ENCODE peak calls at places on chromosomes 1 and 21, in four cellular contexts. R is OCI-LY7, G is SK-N-SH, F is neural progenitor cell. J is an unnamed sample.

GRCh38 chr1:218350909-218351616 is 5.9 kb downstream of the TGFB2 start:
- DNase-seq in R (no peak), G (no peak), F (no peak), J (no peak)

GRCh38 chr1:222240536-222241181 is 307.2 kb downstream of the HHIPL2 start:
- DNase-seq in R (no peak), G (no peak), F (no peak), J (no peak)

GRCh38 chr21:23152130-23152529 is 2153.9 kb downstream of the NCAM2 start:
- DNase-seq in R (no peak), G (peak; percentile 2), F (no peak), J (no peak)

GRCh38 chr1:169484683-169485426 is 889 bp downstream of the SLC19A2 start:
- DNase-seq in R (peak; percentile 50), G (peak; percentile 44), F (peak; percentile 56), J (peak; percentile 60)

GRCh38 chr21:43851593-43851992 is 13.4 kb upstream of the AGPAT3 start:
- DNase-seq in R (no peak), G (no peak), F (no peak), J (no peak)

GRCh38 chr1:185108324-185108723 is 48.4 kb downstream of the TRMT1L start:
- DNase-seq in R (peak; percentile 4), G (no peak), F (no peak), J (no peak)

GRCh38 chr1:227906550-227906991 is 41.2 kb downstream of the WNT9A start:
- DNase-seq in R (no peak), G (no peak), F (no peak), J (no peak)

GRCh38 chr1:183279835-183280234 is 93.8 kb downstream of the LAMC2 start:
- DNase-seq in R (no peak), G (no peak), F (no peak), J (no peak)

GRCh38 chr1:244437108-244437507 is 14.6 kb downstream of the ADSS2 start:
- DNase-seq in R (no peak), G (no peak), F (no peak), J (no peak)

GRCh38 chr1:149846042-149846441 is 53.3 kb upstream of the BOLA1 start:
- DNase-seq in R (peak; percentile 49), G (no peak), F (peak; percentile 0), J (peak; percentile 7)

GRCh38 chr1:38113080-38113743 is 66.6 kb upstream of the POU3F1 start:
- DNase-seq in R (no peak), G (no peak), F (no peak), J (no peak)

GRCh38 chr1:171663854-171664550 is 11.5 kb upstream of the MYOC start:
- DNase-seq in R (no peak), G (no peak), F (no peak), J (no peak)

GRCh38 chr21:28704746-28705145 is 287.9 kb downstream of the LTN1 start:
- DNase-seq in R (no peak), G (no peak), F (no peak), J (no peak)

GRCh38 chr1:178506177-178506576 is 6.7 kb upstream of the TEX35 start:
- DNase-seq in R (no peak), G (no peak), F (no peak), J (no peak)

GRCh38 chr21:44074315-44074958 is 32.8 kb upstream of the PWP2 start:
- DNase-seq in R (no peak), G (no peak), F (no peak), J (no peak)

GRCh38 chr1:21099034-21099868 is 77.4 kb downstream of the EIF4G3 start:
- DNase-seq in R (no peak), G (no peak), F (no peak), J (no peak)

GRCh38 chr1:116556289-116557006 is 14.4 kb downstream of the CD58 start:
- DNase-seq in R (no peak), G (no peak), F (no peak), J (peak; percentile 30)

GRCh38 chr21:45575993-45576837 is 34.0 kb upstream of the SLC19A1 start:
- DNase-seq in R (no peak), G (peak; percentile 30), F (no peak), J (no peak)

GRCh38 chr1:7447093-7447492 is 324.0 kb upstream of the VAMP3 start:
- DNase-seq in R (no peak), G (no peak), F (no peak), J (no peak)

GRCh38 chr1:224065455-224065854 is 48.5 kb upstream of the FBXO28 start:
- DNase-seq in R (peak; percentile 7), G (no peak), F (no peak), J (peak; percentile 64)

GRCh38 chr1:24984800-24985552 is 54.9 kb upstream of the RUNX3 start:
- DNase-seq in R (no peak), G (no peak), F (no peak), J (no peak)

GRCh38 chr1:239997160-239997514 is 94.5 kb upstream of the FMN2 start:
- DNase-seq in R (no peak), G (no peak), F (no peak), J (peak; percentile 4)

GRCh38 chr1:162854245-162854860 is 6.6 kb downstream of the CCDC190 start:
- DNase-seq in R (peak; percentile 69), G (peak; percentile 66), F (peak; percentile 65), J (peak; percentile 85)

GRCh38 chr1:150268342-150268705 is 492 bp downstream of the APH1A start:
- DNase-seq in R (peak; percentile 50), G (peak; percentile 43), F (peak; percentile 40), J (peak; percentile 82)

GRCh38 chr1:68111804-68112436 is 61.5 kb upstream of the DIRAS3 start:
- DNase-seq in R (no peak), G (peak; percentile 44), F (peak; percentile 78), J (peak; percentile 27)
- TF ChIP-seq EZH2phosphoT487 in R (no peak), G (no peak), F (no peak), J (no peak)

DNA sequence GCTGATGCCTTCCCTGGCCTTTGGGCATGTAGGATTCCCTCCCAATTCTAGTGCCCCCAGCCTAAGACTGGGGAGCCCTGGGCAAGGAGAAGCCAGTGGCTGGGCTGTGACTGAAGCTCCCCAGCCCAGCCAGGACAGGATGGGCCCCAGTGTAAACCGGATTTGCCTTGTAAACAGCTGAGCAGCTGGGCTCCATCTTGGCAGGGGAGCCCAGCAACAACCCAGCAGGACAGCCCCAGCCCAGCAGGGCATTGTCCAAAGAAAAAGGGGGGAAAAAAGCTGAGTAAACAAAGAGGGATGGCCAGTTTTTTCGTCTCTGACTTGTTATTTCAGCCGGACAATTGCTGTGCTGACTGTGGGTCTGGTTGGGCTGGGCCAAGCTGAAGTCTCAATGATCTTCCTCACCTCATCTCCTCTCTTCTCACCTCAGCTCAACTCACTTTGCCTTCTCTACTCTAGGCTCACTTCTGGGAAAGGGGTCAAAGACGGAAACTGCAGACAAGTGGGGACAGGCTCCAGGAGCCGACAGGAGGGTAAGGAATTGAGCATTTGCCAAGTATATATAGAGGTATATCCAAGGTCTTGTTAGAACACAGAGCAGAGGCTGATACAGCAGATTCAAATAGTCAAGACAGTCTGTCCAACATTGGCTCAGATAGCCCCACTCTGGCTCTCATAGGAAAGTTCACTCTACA is 97.7 kb downstream of the TMEM53 start:
- DNase-seq in R (no peak), G (no peak), F (peak; percentile 61), J (no peak)
- TF ChIP-seq EZH2phosphoT487 in R (no peak), G (no peak), F (no peak), J (no peak)

DNA sequence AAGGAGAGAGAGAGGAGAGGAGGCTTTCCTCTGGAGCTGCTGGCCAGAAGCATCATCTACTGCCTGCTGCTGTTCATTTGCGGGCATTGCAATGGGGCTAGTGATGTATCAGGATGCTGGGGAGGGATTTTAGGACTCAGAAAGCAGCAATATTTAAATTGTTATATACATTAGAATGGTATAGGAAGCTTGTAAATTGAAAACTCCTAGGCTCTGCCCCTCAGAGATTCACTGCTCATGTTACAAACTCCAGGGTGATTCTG is 141.9 kb downstream of the ZNF648 start:
- DNase-seq in R (no peak), G (no peak), F (peak; percentile 8), J (no peak)
- TF ChIP-seq EZH2phosphoT487 in R (no peak), G (no peak), F (no peak), J (no peak)

DNA sequence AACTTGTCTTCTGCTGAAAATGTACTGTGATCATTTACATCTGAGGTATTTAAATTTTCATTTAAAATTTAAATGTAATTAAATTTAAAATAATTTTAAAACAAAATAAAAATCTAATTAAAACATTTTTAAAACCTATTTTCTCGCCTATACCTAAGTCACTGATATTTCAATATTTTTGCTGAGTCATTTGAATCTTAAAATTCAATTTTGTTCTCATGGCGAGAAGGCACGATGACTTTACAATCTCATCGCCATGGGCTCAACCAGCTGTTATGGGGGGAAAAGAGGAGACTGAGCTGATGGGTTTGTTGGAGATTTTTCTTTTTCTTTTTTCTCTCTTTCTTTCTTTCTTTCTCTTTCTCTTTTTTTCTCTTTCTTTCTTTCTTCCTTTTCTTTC is 89.3 kb downstream of the PRDM16 start:
- DNase-seq in R (no peak), G (no peak), F (no peak), J (no peak)
- TF ChIP-seq EZH2phosphoT487 in R (no peak), G (no peak), F (no peak), J (no peak)

GRCh38 chr1:940121-941026 is 16.7 kb downstream of the SAMD11 start:
- DNase-seq in R (no peak), G (peak; percentile 86), F (peak; percentile 77), J (peak; percentile 25)
- TF ChIP-seq EZH2phosphoT487 in R (peak; percentile 88), G (no peak), F (no peak), J (peak; percentile 75)

DNA sequence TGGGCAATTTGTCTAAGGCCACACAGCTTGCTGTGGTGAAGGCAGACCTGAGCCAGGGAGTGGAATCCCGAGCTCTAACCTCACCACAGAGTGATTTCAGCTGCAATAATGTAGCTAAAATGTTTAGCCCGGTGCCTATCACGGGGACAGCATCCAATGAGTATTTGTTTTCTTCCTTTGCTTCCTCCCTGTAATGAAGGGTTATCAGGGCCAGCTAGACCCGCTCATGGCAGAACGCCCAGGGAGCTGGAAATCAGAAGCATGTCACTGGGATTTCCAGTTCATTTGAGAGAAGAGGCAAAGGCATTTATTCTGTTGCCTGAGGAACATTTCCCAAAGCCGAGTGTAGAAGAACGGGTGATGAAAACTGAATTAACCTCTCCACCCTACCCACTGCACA is 183.1 kb downstream of the ZSCAN20 start:
- DNase-seq in R (no peak), G (no peak), F (no peak), J (no peak)
- TF ChIP-seq EZH2phosphoT487 in R (no peak), G (no peak), F (no peak), J (no peak)

DNA sequence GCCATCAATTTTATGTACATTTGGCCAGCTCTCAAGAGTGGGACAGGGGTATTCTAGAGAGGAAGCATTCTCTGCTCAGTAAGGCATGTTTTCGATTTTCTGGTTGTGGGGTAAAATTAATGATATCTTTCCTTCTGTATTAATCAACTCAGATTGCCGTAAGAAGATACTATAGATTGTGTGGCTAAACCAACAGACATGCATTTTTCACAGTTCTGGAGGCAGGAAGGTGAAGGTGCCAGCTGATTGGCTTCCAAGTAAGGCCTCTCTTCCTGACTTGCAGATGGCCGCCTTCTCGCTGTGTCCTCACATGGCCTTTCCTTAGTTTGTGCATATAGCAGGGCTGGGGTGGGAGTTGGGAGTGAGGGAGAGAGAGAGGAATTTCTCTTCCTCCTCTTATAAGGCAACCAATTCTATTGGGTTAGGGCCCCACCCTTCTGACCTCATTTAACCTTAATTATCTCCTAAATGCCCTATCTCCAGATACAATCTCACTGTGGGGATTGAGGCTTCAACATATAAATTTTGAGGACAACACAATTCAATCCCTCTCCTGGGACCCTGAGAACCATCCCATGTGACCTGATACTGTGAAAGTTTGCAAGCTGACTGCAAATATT is 52.3 kb upstream of the MRPS6 start:
- DNase-seq in R (no peak), G (no peak), F (no peak), J (no peak)
- TF ChIP-seq EZH2phosphoT487 in R (no peak), G (no peak), F (no peak), J (no peak)